ENCODE peak calls at places on chromosome 1, in four cellular contexts. N is K562, E is H1, C is SK-N-SH. R is an unnamed sample.

GRCh38 chr1:152869808-152870419 is 8.2 kb upstream of the SMCP start:
- DNase-seq in E (peak; percentile 80), C (peak; percentile 65), N (peak; percentile 80), R (peak; percentile 26)

GRCh38 chr1:167587342-167587741 is 33.8 kb upstream of the CREG1 start:
- DNase-seq in E (no peak), N (no peak), C (no peak), R (no peak)

GRCh38 chr1:199221371-199222150 is 582.7 kb downstream of the PTPRC start:
- DNase-seq in E (no peak), N (no peak), C (no peak), R (no peak)

GRCh38 chr1:164683235-164683634 is 124.3 kb downstream of the PBX1 start:
- DNase-seq in C (no peak), N (no peak), E (no peak), R (no peak)

GRCh38 chr1:214506972-214507431 is 44.4 kb downstream of the PTPN14 start:
- DNase-seq in C (no peak), E (no peak), N (no peak), R (no peak)

GRCh38 chr1:24551290-24551859 is 4.5 kb upstream of the NCMAP start:
- DNase-seq in N (no peak), E (no peak), C (no peak), R (no peak)

GRCh38 chr1:63821650-63822049 is 47.8 kb downstream of the ROR1 start:
- DNase-seq in N (no peak), C (no peak), E (no peak), R (no peak)

GRCh38 chr1:7543718-7544090 is 227.4 kb upstream of the VAMP3 start:
- DNase-seq in C (no peak), E (no peak), N (no peak), R (no peak)

GRCh38 chr1:183096889-183097288 is 73.7 kb downstream of the LAMC1 start:
- DNase-seq in C (no peak), N (no peak), E (no peak), R (no peak)

GRCh38 chr1:156006666-156007376 is 13.9 kb downstream of the SSR2 start:
- DNase-seq in C (no peak), N (no peak), E (no peak), R (no peak)

GRCh38 chr1:213327318-213327667 is 276.3 kb downstream of the RPS6KC1 start:
- DNase-seq in E (no peak), N (no peak), C (no peak), R (no peak)

GRCh38 chr1:70546726-70547125 is 135.7 kb downstream of the CTH start:
- DNase-seq in N (no peak), C (no peak), E (no peak), R (no peak)

GRCh38 chr1:87115317-87115885 is 201.0 kb downstream of the HS2ST1 start:
- DNase-seq in E (no peak), C (no peak), N (no peak), R (no peak)

GRCh38 chr1:53987880-53988279 is 30.1 kb downstream of the LDLRAD1 start:
- DNase-seq in N (no peak), C (no peak), E (no peak), R (no peak)

GRCh38 chr1:66495490-66495889 is 38.5 kb upstream of the SGIP1 start:
- DNase-seq in C (peak; percentile 29), E (no peak), N (no peak), R (no peak)

GRCh38 chr1:236251587-236251986 is 30.2 kb downstream of the ERO1B start:
- DNase-seq in E (no peak), N (no peak), C (no peak), R (no peak)

GRCh38 chr1:172795741-172796140 is 136.8 kb downstream of the FASLG start:
- DNase-seq in N (no peak), C (no peak), E (no peak), R (no peak)

GRCh38 chr1:225700164-225700740 is 47.3 kb upstream of the ENAH start:
- DNase-seq in E (no peak), C (no peak), N (no peak), R (no peak)

GRCh38 chr1:95118019-95118499 is 904 bp downstream of the TLCD4 start:
- DNase-seq in E (no peak), C (no peak), N (peak; percentile 31), R (no peak)

GRCh38 chr1:97918961-97919360 is 1.9 kb downstream of the DPYD start:
- DNase-seq in N (no peak), E (no peak), C (no peak), R (no peak)

GRCh38 chr1:184215274-184215925 is 163.9 kb downstream of the TSEN15 start:
- DNase-seq in E (no peak), N (no peak), C (peak; percentile 62), R (no peak)

GRCh38 chr1:7576946-7577657 is 194.0 kb upstream of the VAMP3 start:
- DNase-seq in N (peak; percentile 55), C (no peak), E (no peak), R (peak; percentile 40)

GRCh38 chr1:149978547-149979023 is 31.9 kb downstream of the OTUD7B start:
- DNase-seq in E (no peak), C (no peak), N (no peak), R (no peak)

GRCh38 chr1:4263699-4264098 is 363.6 kb upstream of the C1orf174 start:
- DNase-seq in E (no peak), N (no peak), C (no peak), R (no peak)

GRCh38 chr1:17631410-17631809 is 91.9 kb downstream of the ARHGEF10L start:
- DNase-seq in C (no peak), E (no peak), N (no peak), R (no peak)

GRCh38 chr1:35577071-35577998 is 4.2 kb downstream of the TFAP2E start:
- DNase-seq in C (no peak), N (no peak), E (peak; percentile 79), R (peak; percentile 54)

GRCh38 chr1:41884256-41885240 is 34.2 kb downstream of the HIVEP3 start:
- DNase-seq in E (no peak), N (no peak), C (no peak), R (no peak)

GRCh38 chr1:78006491-78006890 is 1.8 kb downstream of the DNAJB4 start:
- DNase-seq in E (no peak), N (no peak), C (no peak), R (no peak)

GRCh38 chr1:78011050-78011449 is 6.3 kb downstream of the DNAJB4 start:
- DNase-seq in C (no peak), N (no peak), E (no peak), R (no peak)

GRCh38 chr1:78009276-78009675 is 4.5 kb downstream of the DNAJB4 start:
- DNase-seq in N (no peak), C (no peak), E (no peak), R (no peak)

GRCh38 chr1:78007677-78008341 is 3.1 kb downstream of the DNAJB4 start:
- DNase-seq in C (no peak), N (no peak), E (no peak), R (no peak)

DNA sequence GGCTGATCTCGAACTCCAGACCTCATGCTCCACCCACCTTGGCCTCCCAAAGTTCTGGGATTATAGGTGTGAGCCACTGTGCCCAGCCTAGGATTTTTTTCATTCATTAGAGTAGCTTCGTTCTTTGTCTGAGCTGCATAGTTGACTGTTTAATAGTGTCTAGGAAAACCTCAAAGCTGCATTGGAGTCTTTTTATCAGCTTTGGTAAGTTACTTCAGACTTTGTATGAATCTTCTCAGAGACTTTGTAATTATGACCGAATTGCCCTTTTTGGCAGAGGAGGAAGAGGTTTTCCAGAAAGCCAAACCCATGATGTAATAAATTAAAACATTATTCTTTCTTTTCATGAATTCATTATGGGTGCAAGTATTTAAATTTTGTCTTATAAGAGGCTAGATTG is 5.1 kb downstream of the DNAJB4 start:
- DNase-seq in C (no peak), E (no peak), N (no peak), R (no peak)
- TF ChIP-seq TEAD4 in C (no peak), E (no peak), N (no peak), R (no peak)

GRCh38 chr1:15207031-15207828 is 39.8 kb upstream of the FHAD1 start:
- DNase-seq in E (peak; percentile 62), N (no peak), C (no peak), R (peak; percentile 63)
- TF ChIP-seq TEAD4 in E (peak; percentile 48), N (no peak), C (no peak), R (no peak)

GRCh38 chr1:161017756-161018630 is 3.0 kb downstream of the F11R start:
- DNase-seq in C (no peak), E (no peak), N (no peak), R (no peak)

GRCh38 chr1:161013104-161013590 is 7.8 kb downstream of the F11R start:
- DNase-seq in N (peak; percentile 7), E (no peak), C (no peak), R (no peak)

GRCh38 chr1:161009602-161010211 is 11.2 kb downstream of the F11R start:
- DNase-seq in N (peak; percentile 60), E (no peak), C (no peak), R (no peak)

GRCh38 chr1:161012420-161012819 is 8.5 kb downstream of the F11R start:
- DNase-seq in C (no peak), N (no peak), E (no peak), R (no peak)

DNA sequence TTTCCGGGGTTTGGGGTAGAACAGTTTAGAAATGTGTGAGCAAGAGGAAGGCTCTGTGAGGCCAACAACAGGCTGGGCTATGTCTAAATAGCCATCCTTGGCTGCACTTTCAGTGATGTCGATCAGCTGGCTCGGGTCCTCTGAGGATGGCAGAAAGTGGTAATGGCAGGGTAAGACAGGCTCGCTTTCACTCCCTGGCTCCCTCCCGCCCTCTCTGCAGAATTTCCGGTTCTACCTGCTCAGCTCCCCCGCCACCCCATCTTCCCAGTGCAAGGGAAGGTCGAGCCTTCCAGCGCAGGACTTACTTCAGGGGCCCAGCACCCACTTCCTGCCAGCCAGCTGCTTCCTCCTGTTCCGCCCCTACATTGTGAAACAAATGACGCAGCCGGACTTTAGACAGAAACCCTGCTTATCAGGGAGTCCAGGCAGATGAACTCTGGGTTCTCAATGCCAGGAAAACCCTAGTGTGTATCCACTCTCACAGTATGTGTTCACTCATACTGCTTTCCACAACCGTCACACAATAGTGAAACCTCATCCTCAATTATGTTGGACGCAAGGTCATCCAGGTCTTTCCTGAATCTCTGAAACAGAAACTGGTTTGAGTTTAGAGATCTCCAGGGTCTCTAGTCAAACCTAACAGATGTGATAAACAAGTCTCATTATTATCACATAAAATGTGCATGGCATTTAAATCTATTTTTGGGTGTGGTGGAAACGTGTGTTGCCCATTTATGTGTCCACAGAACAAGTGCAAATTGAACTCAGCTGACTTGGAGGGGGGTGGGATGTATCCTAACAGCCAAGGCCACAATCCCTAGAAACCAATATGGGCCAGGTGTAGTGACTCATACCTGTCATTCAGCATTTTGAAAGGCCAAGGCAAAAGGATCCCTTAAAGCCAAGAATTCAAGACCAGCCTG is 7.1 kb downstream of the F11R start:
- DNase-seq in E (peak; percentile 69), N (peak; percentile 71), C (no peak), R (peak; percentile 79)
- TF ChIP-seq TEAD4 in E (no peak), N (peak; percentile 93), C (no peak), R (no peak)

DNA sequence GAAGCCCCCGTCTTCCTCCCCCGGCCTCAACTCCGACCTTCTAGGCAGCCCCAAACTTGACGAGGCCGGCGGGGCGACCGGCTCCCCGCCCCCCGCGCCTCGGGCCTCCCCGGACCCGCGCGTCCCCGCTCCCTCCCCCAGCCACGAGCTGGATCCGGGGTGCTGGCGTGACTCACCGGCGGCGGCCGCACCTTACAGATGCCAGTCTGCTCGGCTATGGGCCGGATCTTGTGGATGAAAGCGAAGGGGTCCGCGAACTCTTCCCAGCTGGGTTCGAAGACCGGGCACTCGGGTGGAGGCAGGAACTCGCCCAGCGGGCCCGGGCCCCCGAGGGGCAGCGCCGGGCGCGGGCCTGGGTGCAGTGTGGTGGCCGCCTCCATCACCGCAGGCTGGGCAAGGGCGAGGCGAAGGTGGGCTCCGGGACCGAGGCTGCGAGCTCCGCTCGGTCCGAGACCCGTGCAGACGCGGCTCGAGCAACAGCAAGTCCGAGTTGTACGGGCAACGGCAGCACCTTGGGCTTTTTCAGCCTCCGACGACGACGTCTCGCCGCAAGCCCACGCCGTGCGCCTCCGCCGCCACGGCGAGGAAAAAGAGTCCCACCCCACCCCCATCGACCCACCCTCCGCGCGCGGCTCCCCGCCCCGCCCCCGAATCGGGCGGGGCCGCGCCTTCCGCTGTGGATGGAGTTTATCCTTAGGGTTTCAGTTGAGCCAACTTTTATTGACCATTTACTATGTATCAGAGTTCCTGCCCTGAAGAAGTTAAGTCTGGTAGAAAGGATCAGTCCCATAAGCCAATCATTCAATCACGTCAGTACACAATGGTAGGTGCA is at the start of gene KDM5B:
- DNase-seq in N (peak; percentile 85), E (peak; percentile 88), C (peak; percentile 86), R (peak; percentile 76)
- TF ChIP-seq TEAD4 in N (peak; percentile 15), E (peak; percentile 13), C (peak; percentile 14), R (no peak)